ENCODE peak calls at places on chromosomes 12 and 14, in seven cellular contexts. One of them, this sample, is unnamed.

GRCh38 chr12:40212566-40212965 is 12.2 kb upstream of the LRRK2 start:
- DNase-seq in kidney epithelial cell: no peak
- DNase-seq in tibial nerve: no peak
- DNase-seq in cardiac fibroblast: no peak
- DNase-seq in transverse colon: no peak
- DNase-seq in uterus: no peak
- DNase-seq in endothelial cell: no peak
- DNase-seq in this sample: no peak

GRCh38 chr12:90152897-90153624 is 444.4 kb upstream of the ATP2B1 start:
- DNase-seq in kidney epithelial cell: no peak
- DNase-seq in tibial nerve: no peak
- DNase-seq in cardiac fibroblast: no peak
- DNase-seq in transverse colon: no peak
- DNase-seq in uterus: no peak
- DNase-seq in endothelial cell: no peak
- DNase-seq in this sample: no peak

GRCh38 chr14:96261053-96261452 is 5.0 kb downstream of the BDKRB1 start:
- DNase-seq in kidney epithelial cell: no peak
- DNase-seq in tibial nerve: no peak
- DNase-seq in cardiac fibroblast: no peak
- DNase-seq in transverse colon: no peak
- DNase-seq in uterus: no peak
- DNase-seq in endothelial cell: no peak
- DNase-seq in this sample: no peak

GRCh38 chr14:101775756-101776292 is 14.3 kb downstream of the PPP2R5C start:
- DNase-seq in kidney epithelial cell: no peak
- DNase-seq in tibial nerve: no peak
- DNase-seq in cardiac fibroblast: no peak
- DNase-seq in transverse colon: no peak
- DNase-seq in uterus: no peak
- DNase-seq in endothelial cell: no peak
- DNase-seq in this sample: no peak

GRCh38 chr14:81535399-81536124 is 1.9 kb upstream of the SEL1L start:
- DNase-seq in kidney epithelial cell: no peak
- DNase-seq in tibial nerve: no peak
- DNase-seq in cardiac fibroblast: no peak
- DNase-seq in transverse colon: no peak
- DNase-seq in uterus: no peak
- DNase-seq in endothelial cell: no peak
- DNase-seq in this sample: no peak

GRCh38 chr14:55752580-55753365 is 172.8 kb downstream of the KTN1 start:
- DNase-seq in kidney epithelial cell: no peak
- DNase-seq in tibial nerve: no peak
- DNase-seq in cardiac fibroblast: peak
- DNase-seq in transverse colon: peak
- DNase-seq in uterus: no peak
- DNase-seq in endothelial cell: no peak
- DNase-seq in this sample: peak

GRCh38 chr12:25051583-25052190 is 102.8 kb upstream of the BCAT1 start:
- DNase-seq in kidney epithelial cell: no peak
- DNase-seq in tibial nerve: no peak
- DNase-seq in cardiac fibroblast: no peak
- DNase-seq in transverse colon: peak
- DNase-seq in uterus: no peak
- DNase-seq in endothelial cell: no peak
- DNase-seq in this sample: no peak

GRCh38 chr14:106459971-106460730 is 933.8 kb downstream of the TMEM121 start:
- DNase-seq in kidney epithelial cell: no peak
- DNase-seq in tibial nerve: no peak
- DNase-seq in cardiac fibroblast: no peak
- DNase-seq in transverse colon: peak
- DNase-seq in uterus: no peak
- DNase-seq in endothelial cell: no peak
- DNase-seq in this sample: no peak

GRCh38 chr12:115934046-115934445 is 343.4 kb downstream of the MED13L start:
- DNase-seq in kidney epithelial cell: no peak
- DNase-seq in tibial nerve: peak
- DNase-seq in cardiac fibroblast: no peak
- DNase-seq in transverse colon: no peak
- DNase-seq in uterus: no peak
- DNase-seq in endothelial cell: no peak
- DNase-seq in this sample: no peak

GRCh38 chr14:26984318-26985177 is 386.7 kb upstream of the NOVA1 start:
- DNase-seq in kidney epithelial cell: peak
- DNase-seq in tibial nerve: peak
- DNase-seq in cardiac fibroblast: peak
- DNase-seq in transverse colon: peak
- DNase-seq in uterus: peak
- DNase-seq in endothelial cell: peak
- DNase-seq in this sample: peak

GRCh38 chr12:129676411-129676810 is 227.4 kb downstream of the TMEM132D start:
- DNase-seq in kidney epithelial cell: no peak
- DNase-seq in tibial nerve: no peak
- DNase-seq in cardiac fibroblast: no peak
- DNase-seq in transverse colon: no peak
- DNase-seq in uterus: no peak
- DNase-seq in endothelial cell: no peak
- DNase-seq in this sample: no peak

GRCh38 chr14:35877276-35877675 is 51.1 kb downstream of the BRMS1L start:
- DNase-seq in kidney epithelial cell: no peak
- DNase-seq in tibial nerve: no peak
- DNase-seq in cardiac fibroblast: peak
- DNase-seq in transverse colon: no peak
- DNase-seq in uterus: no peak
- DNase-seq in endothelial cell: no peak
- DNase-seq in this sample: no peak

GRCh38 chr14:101478096-101478495 is 83.2 kb upstream of the DIO3 start:
- DNase-seq in kidney epithelial cell: no peak
- DNase-seq in tibial nerve: no peak
- DNase-seq in cardiac fibroblast: no peak
- DNase-seq in transverse colon: no peak
- DNase-seq in uterus: peak
- DNase-seq in endothelial cell: no peak
- DNase-seq in this sample: peak

GRCh38 chr14:21840765-21841164 is 167.1 kb upstream of the OR4E1 start:
- DNase-seq in kidney epithelial cell: no peak
- DNase-seq in tibial nerve: no peak
- DNase-seq in cardiac fibroblast: peak
- DNase-seq in transverse colon: no peak
- DNase-seq in uterus: no peak
- DNase-seq in endothelial cell: no peak
- DNase-seq in this sample: no peak

GRCh38 chr14:21852061-21852664 is 178.5 kb upstream of the OR4E1 start:
- DNase-seq in kidney epithelial cell: no peak
- DNase-seq in tibial nerve: peak
- DNase-seq in cardiac fibroblast: peak
- DNase-seq in transverse colon: peak
- DNase-seq in uterus: no peak
- DNase-seq in endothelial cell: peak
- DNase-seq in this sample: no peak

DNA sequence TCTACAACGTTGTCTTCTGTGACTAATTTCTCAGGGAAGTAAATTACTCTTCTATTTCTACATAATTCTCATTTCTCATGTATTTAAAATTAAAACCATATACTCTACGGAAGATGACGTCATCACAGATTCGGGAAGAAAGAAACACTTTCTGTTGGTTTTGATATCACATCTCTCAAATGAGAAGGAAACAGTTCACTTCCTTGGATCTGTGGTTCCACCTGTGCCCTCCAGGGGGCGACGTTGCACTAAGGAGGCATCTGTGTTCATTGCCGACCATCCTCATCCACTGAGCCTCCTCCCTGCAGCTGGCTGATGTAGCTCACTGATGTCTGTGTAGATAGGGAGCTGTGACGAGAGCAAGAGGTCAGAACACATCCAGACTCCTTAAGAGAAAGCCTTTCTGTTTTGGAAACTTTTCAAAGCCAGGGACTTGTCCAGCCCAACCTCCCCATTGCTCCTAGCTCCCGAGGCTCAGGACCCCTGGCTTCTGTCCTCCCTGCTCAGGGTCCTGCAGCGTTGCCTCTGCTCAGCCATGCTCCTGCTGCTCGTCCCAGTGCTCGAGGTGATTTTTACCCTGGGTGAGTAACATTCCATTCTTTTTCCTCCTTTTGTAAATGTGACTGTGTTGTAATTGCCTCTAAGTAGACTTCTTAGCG is 172.7 kb upstream of the OR4E1 start:
- DNase-seq in kidney epithelial cell: no peak
- DNase-seq in tibial nerve: peak
- DNase-seq in cardiac fibroblast: no peak
- DNase-seq in transverse colon: peak
- DNase-seq in uterus: no peak
- DNase-seq in endothelial cell: peak
- DNase-seq in this sample: no peak
- TF ChIP-seq CTCF in kidney epithelial cell: peak
- TF ChIP-seq CTCF in tibial nerve: peak
- TF ChIP-seq CTCF in cardiac fibroblast: peak
- TF ChIP-seq CTCF in transverse colon: peak
- TF ChIP-seq CTCF in uterus: no peak
- TF ChIP-seq CTCF in endothelial cell: peak
- TF ChIP-seq CTCF in this sample: peak

DNA sequence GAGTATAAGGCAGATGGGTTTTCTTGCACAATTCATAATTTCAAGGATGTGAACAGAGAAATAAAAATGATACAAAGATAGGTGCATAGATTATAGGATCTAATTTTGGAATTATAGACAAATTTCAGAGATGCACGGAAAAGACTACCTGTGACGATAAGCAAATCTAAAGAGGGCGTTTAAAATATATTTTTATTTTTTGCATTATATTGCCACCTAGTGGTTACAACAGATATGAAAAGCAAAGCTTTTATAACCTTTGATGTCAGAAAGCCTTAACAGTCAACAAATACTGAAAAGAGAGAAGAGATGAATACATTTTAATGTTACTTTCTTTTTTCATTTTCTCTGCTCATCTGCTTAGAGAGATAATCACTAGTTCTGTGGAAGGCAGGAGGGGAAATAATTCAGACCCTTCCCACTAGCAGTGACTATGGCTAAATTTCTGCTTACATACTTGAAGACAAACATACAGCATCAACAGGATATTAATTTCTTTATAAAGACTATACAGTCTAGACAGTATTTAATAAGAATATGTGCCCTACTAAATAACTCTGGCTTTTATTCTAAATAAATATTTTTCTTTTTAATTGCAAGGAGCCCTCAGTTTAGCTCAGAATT is 46.3 kb downstream of the NTS start:
- DNase-seq in kidney epithelial cell: no peak
- DNase-seq in tibial nerve: no peak
- DNase-seq in cardiac fibroblast: peak
- DNase-seq in transverse colon: no peak
- DNase-seq in uterus: no peak
- DNase-seq in endothelial cell: no peak
- DNase-seq in this sample: no peak
- TF ChIP-seq CTCF in kidney epithelial cell: peak
- TF ChIP-seq CTCF in tibial nerve: peak
- TF ChIP-seq CTCF in cardiac fibroblast: peak
- TF ChIP-seq CTCF in transverse colon: peak
- TF ChIP-seq CTCF in uterus: peak
- TF ChIP-seq CTCF in endothelial cell: peak
- TF ChIP-seq CTCF in this sample: peak

DNA sequence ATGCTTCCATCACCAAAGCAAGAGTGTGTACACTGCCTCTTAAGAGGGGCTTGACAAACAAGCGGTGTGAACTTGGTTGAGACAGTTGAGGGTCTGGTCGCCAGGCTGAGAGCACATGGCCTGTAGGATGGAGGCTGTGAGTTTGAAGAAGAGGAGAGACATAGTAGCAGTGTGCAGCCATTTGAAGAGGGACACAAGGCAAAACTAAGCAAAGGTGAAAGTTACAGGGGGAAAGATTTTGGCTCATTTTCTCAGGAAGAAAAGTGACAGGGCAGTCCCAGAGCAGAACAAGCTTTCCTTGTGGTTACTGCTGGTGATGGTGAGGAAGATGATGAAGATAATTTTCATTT is 11.3 kb upstream of the C12orf76 start:
- DNase-seq in kidney epithelial cell: no peak
- DNase-seq in tibial nerve: no peak
- DNase-seq in cardiac fibroblast: no peak
- DNase-seq in transverse colon: no peak
- DNase-seq in uterus: no peak
- DNase-seq in endothelial cell: no peak
- DNase-seq in this sample: no peak
- TF ChIP-seq CTCF in kidney epithelial cell: no peak
- TF ChIP-seq CTCF in tibial nerve: no peak
- TF ChIP-seq CTCF in cardiac fibroblast: no peak
- TF ChIP-seq CTCF in transverse colon: no peak
- TF ChIP-seq CTCF in uterus: no peak
- TF ChIP-seq CTCF in endothelial cell: no peak
- TF ChIP-seq CTCF in this sample: no peak

GRCh38 chr12:46354799-46355194 is 17.8 kb downstream of the SLC38A2 start:
- DNase-seq in kidney epithelial cell: no peak
- DNase-seq in tibial nerve: no peak
- DNase-seq in cardiac fibroblast: no peak
- DNase-seq in transverse colon: no peak
- DNase-seq in uterus: no peak
- DNase-seq in endothelial cell: no peak
- DNase-seq in this sample: no peak

GRCh38 chr12:46356655-46357437 is 15.7 kb downstream of the SLC38A2 start:
- DNase-seq in kidney epithelial cell: no peak
- DNase-seq in tibial nerve: no peak
- DNase-seq in cardiac fibroblast: no peak
- DNase-seq in transverse colon: no peak
- DNase-seq in uterus: no peak
- DNase-seq in endothelial cell: no peak
- DNase-seq in this sample: no peak

GRCh38 chr12:46351861-46352595 is 20.5 kb downstream of the SLC38A2 start:
- DNase-seq in kidney epithelial cell: no peak
- DNase-seq in tibial nerve: no peak
- DNase-seq in cardiac fibroblast: no peak
- DNase-seq in transverse colon: no peak
- DNase-seq in uterus: no peak
- DNase-seq in endothelial cell: no peak
- DNase-seq in this sample: no peak

GRCh38 chr12:46351138-46351537 is 21.4 kb downstream of the SLC38A2 start:
- DNase-seq in kidney epithelial cell: no peak
- DNase-seq in tibial nerve: no peak
- DNase-seq in cardiac fibroblast: no peak
- DNase-seq in transverse colon: no peak
- DNase-seq in uterus: no peak
- DNase-seq in endothelial cell: no peak
- DNase-seq in this sample: no peak

DNA sequence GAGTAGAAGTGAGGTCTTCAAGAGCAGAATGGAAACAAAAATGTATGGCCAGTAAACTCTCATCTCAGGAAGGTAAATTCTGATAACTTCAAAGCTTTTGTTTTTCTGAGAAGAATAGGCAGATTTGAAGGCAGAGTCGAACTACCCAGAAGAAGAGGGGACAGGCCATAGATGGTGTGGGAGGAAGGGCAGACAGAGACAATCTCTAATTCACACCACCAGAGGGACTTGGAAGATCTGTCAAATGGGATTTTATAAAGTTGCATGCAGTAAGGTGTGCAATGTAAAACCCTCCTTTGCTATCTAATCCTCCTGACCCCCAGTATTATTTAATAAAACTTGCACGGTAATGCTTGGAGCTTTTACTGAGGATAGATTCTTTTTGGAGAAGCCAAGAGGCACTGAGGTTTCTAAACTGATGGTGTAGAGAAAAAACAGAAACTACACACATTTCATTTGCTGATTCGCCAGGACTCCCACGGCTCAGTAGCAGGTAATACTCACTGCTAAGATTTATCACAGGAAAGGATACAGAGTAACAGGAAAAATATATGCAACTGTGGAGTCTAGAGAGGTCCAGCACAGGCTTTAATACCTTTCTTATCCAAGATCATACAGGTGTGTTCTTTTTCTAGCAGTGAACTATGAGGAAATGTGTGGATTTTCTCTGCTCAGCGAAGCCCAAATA is 18.3 kb downstream of the SLC38A2 start:
- DNase-seq in kidney epithelial cell: no peak
- DNase-seq in tibial nerve: no peak
- DNase-seq in cardiac fibroblast: no peak
- DNase-seq in transverse colon: no peak
- DNase-seq in uterus: no peak
- DNase-seq in endothelial cell: no peak
- DNase-seq in this sample: no peak
- TF ChIP-seq CTCF in kidney epithelial cell: no peak
- TF ChIP-seq CTCF in tibial nerve: no peak
- TF ChIP-seq CTCF in cardiac fibroblast: no peak
- TF ChIP-seq CTCF in transverse colon: no peak
- TF ChIP-seq CTCF in uterus: no peak
- TF ChIP-seq CTCF in endothelial cell: no peak
- TF ChIP-seq CTCF in this sample: no peak